ENCODE peak calls at places on chromosomes 13 and 19, in four cellular contexts. O is endothelial cell of umbilical vein, I is uterus, W is cardiac fibroblast. E is an unnamed sample.

GRCh38 chr19:582497-583197 is 7.0 kb upstream of the HCN2 start:
- DNase-seq in O (no peak), I (no peak), W (peak), E (no peak)

GRCh38 chr19:40265055-40265762 is 19.9 kb downstream of the AKT2 start:
- DNase-seq in O (no peak), I (no peak), W (no peak), E (no peak)

GRCh38 chr13:44876782-44877324 is 112.4 kb downstream of the NUFIP1 start:
- DNase-seq in O (no peak), I (no peak), W (peak), E (no peak)

GRCh38 chr13:48979892-48980291 is 4.2 kb downstream of the FNDC3A start:
- DNase-seq in O (no peak), I (no peak), W (no peak), E (no peak)

GRCh38 chr19:54073829-54074228 is 7.3 kb downstream of the TARM1 start:
- DNase-seq in O (no peak), I (no peak), W (no peak), E (no peak)

GRCh38 chr13:37701972-37702371 is 103.4 kb upstream of the POSTN start:
- DNase-seq in O (peak), I (peak), W (peak), E (peak)

GRCh38 chr13:46685006-46685730 is 111.8 kb downstream of the ESD start:
- DNase-seq in O (no peak), I (no peak), W (no peak), E (no peak)

GRCh38 chr19:14091885-14092462 is 1.4 kb upstream of the SAMD1 start:
- DNase-seq in O (no peak), I (no peak), W (no peak), E (no peak)

GRCh38 chr13:61563645-61564044 is 148.0 kb upstream of the PCDH20 start:
- DNase-seq in O (no peak), I (no peak), W (no peak), E (no peak)

GRCh38 chr19:48490980-48491792 is 20.4 kb downstream of the LMTK3 start:
- DNase-seq in O (no peak), I (no peak), W (no peak), E (no peak)

GRCh38 chr19:55255618-55256423 is 3.0 kb downstream of the PPP6R1 start:
- DNase-seq in O (no peak), I (no peak), W (peak), E (no peak)

GRCh38 chr19:35029737-35030256 is 473 bp upstream of the SCN1B start:
- DNase-seq in O (peak), I (no peak), W (no peak), E (no peak)

GRCh38 chr19:35032356-35032865 is 2.1 kb downstream of the SCN1B start:
- DNase-seq in O (no peak), I (no peak), W (no peak), E (no peak)

GRCh38 chr19:35030257-35031071 is at the start of gene SCN1B:
- DNase-seq in O (peak), I (peak), W (peak), E (no peak)

GRCh38 chr19:35033067-35034004 is 3.1 kb downstream of the SCN1B start:
- DNase-seq in O (no peak), I (no peak), W (no peak), E (no peak)

DNA sequence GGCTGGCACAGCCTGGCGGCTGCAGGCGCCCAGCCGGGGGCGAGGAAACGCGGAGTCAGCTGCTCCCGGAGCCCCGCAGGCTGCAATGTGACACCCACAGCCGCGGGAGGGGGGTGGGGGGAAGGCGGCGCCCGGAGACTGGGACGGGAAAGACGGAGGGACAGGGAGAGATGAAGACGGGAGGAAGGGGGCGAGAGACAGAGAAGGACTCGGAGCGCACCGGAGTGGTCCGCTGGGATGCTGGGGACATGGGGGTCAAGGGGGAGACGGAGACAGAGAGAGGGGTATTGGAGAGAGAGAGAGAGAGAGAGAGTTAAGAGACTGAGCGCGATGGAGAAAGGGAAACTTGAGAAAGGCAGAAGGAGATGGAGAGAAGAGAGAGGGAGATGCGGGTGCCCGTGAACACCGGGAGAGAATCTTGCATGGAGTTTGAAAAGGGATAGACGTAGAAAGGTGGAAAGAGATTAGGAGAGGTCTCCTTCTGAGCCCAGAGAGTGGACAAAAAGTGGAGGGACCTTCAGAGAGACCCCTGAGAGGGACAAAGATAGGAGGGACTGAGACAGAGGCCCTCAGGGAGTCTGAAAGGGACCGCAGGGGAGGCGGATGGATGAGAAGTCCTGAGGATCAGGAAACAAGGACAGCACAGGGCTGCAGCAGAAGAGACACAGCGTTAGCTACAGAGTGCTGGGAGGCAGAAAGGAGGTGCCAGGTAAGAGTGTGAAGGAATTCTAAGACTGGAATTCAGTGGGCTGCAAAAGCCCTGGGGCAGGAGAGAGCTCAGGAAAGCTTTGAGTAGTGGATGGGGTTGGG is 1.0 kb downstream of the SCN1B start:
- DNase-seq in O (no peak), I (no peak), W (peak), E (no peak)
- H3K4me3 ChIP-seq in O (peak), I (peak), W (peak), E (peak)

GRCh38 chr19:8611391-8611883 is 922 bp upstream of the ADAMTS10 start:
- DNase-seq in O (no peak), I (peak), W (no peak), E (no peak)
- H3K4me3 ChIP-seq in O (no peak), I (no peak), W (no peak), E (no peak)

GRCh38 chr13:76939215-76939614 is 9.1 kb upstream of the ACOD1 start:
- DNase-seq in O (no peak), I (no peak), W (peak), E (no peak)

GRCh38 chr13:76943646-76944045 is 4.7 kb upstream of the ACOD1 start:
- DNase-seq in O (no peak), I (no peak), W (no peak), E (no peak)

GRCh38 chr13:76942363-76942762 is 5.9 kb upstream of the ACOD1 start:
- DNase-seq in O (no peak), I (no peak), W (no peak), E (no peak)

GRCh38 chr13:76948139-76948538 is at the start of gene ACOD1:
- DNase-seq in O (no peak), I (no peak), W (peak), E (no peak)

DNA sequence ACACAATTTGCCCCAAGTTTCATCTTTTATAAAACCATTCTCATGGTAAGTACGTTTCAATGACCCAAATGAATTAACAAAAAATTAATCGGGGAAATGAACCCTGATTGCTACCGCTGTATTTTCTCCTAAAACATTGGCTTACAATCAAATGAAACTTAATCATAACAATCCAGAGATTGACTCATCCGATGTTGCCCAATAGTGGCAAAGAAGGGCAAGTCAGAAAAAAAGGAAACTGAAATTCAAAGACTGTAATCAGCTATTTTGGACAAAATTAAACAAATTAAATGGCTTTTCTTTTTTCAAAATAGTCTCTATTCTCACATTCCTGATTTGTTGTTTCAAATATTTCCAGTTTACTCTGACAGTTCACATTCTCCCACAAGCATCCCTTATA is 3.9 kb upstream of the ACOD1 start:
- DNase-seq in O (no peak), I (no peak), W (peak), E (peak)
- H3K4me3 ChIP-seq in O (no peak), I (no peak), W (no peak), E (no peak)

DNA sequence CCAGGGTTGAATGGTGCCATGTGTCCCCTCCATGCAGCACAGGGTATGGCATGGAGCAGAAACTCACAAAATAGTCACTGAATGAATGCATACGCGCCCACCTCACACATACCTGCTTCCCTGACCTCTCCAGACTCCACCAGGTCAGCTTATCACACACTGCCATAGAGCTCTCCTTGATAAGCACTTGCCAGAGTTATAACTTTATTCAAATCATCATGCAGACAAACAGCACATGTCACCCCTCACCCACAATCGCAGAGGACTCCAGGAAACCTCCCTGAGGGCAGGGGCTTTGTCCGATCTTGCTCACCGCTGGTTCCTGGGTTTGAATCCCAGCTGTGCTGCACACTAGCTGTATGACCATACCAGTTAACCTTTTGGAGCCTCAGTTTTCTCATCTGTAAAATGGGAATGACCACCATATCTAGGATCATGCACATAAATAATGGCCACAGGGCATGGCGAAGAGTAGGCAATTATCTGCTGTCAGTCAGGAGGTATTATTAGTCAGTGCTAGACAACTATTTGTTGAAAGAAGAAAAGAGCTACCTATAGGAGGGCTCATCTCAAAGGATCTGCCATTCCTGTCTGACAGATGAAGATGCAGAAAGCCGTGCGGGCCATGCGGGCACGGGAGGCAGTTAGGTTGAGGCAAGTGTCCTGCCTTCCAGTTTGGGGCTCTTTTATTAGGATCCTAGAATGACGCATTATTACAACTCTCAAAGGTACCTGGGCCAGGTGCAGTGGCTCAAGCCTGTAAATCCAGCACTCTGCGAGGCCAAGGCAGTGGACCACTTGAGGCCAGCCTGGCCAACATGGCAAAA is 14.0 kb downstream of the XRCC1 start:
- DNase-seq in O (no peak), I (no peak), W (no peak), E (no peak)
- H3K4me3 ChIP-seq in O (no peak), I (no peak), W (no peak), E (no peak)

DNA sequence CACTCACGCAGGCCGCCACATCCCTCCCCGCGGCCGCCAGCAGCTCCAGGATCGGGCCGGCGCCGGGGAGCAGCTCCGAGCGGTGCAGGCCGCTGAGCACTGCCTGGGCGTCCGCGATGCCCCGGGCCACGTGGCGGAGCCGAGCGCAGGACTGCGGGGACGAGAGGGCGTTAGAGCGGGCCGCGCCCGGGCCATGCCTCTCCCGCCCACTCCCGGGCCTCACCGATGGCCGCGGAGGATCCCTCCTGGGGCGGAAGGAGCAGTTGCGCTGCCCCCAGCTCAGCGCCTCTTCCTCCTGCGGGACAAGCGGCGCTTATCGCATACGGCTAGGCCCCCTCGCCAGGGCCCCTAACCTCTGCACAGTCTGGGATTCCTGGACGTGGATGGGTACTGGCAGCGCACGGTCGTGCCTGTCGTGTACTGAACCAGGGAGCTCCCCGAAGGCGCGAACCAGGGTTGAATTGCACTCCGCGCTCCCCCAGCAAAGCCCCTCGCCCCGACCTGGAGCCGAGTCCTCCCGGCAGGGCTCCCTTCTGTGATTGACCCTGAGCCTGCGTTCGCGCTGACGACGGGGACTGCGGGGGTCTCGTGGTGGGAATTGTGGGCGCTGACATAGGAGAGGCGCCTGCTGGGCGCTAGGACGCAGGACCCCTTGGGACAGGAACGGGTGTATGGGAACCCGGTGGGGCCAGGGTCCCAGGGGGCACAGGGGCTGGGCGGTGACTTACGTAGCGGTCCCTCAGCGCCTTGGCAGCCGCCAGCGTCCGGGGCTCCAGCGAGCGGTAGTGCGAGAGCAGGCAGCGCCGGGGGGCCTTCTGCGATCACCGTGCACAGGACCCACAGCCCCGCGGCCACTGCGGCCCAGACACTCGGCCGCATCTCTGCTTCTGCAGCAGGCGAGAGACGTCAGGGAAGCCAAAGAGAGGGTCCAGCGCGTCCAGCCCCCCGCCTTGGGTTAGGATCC is 673 bp downstream of the IFNL4 start:
- DNase-seq in O (no peak), I (no peak), W (no peak), E (no peak)
- H3K4me3 ChIP-seq in O (no peak), I (no peak), W (no peak), E (no peak)

GRCh38 chr13:97367016-97367415 is 67.0 kb upstream of the RAP2A start:
- DNase-seq in O (no peak), I (no peak), W (peak), E (peak)

GRCh38 chr13:97366172-97366688 is 67.7 kb upstream of the RAP2A start:
- DNase-seq in O (peak), I (no peak), W (no peak), E (no peak)

GRCh38 chr13:97364827-97365226 is 69.1 kb upstream of the RAP2A start:
- DNase-seq in O (no peak), I (no peak), W (no peak), E (no peak)

GRCh38 chr13:97369269-97369893 is 64.6 kb upstream of the RAP2A start:
- DNase-seq in O (peak), I (no peak), W (peak), E (no peak)

DNA sequence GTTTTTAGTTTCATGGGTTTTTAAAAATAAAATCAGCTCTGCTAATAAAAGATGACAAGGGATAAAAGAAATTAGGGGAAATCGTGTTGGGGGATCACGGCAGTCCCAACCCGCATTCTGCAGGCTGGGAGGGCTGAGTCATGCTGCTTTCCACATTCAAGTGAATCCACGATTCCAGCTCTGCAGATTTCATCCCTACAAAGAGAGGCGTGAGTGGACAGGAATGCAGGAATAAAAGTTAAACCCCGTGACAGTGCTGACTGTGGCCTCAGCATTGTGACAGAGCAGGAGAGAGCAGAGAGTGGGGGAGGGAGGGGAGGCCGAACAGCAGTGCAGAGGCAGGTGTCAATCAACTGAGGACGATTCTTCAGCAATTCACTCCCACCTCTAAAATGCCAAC is 66.5 kb upstream of the RAP2A start:
- DNase-seq in O (no peak), I (peak), W (peak), E (peak)
- H3K4me3 ChIP-seq in O (no peak), I (no peak), W (no peak), E (no peak)

GRCh38 chr19:2228157-2229030 is 7.7 kb downstream of the PLEKHJ1 start:
- DNase-seq in O (no peak), I (no peak), W (no peak), E (no peak)
- H3K4me3 ChIP-seq in O (no peak), I (no peak), W (no peak), E (no peak)

DNA sequence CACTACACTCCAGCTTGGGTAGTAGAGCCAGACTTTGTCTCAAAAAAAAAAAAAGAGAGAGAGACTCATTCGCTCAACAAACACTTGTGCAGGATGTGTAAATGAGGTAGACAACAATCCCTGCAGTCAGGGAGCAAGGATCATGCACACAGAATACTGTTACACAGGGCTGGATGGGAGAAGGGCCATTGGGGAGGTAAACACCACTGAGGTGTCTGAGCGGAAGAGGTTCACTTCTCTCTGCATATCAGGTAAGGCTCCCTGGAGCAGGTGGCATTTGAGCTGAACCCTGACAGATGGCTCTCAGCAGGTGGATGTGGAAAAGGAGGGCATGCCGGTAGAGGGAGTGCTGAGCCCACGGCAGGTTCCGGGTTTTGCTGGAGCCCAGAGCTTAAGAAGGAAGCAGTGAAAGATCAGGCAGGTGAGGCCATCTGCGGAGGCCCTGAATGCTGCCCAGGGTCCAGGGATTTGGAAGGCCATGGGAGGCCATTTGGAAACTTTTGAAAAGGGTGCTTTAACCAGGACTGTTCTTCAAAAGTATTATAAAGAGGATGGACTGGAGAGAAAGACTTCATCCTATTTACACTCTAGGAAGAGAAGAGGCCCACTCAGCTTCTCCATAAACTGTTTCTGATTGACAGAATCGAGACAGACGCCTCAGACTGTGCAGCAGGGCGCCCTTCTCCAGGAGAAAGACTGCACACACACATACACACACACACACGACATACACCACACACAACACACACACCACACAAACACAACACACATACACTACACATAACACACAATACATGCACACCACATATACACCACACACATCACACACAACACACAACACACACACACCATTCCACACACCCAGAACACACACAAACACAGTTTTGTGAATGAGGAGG is 199.4 kb downstream of the USP12 start:
- DNase-seq in O (no peak), I (no peak), W (peak), E (no peak)
- H3K4me3 ChIP-seq in O (no peak), I (no peak), W (no peak), E (no peak)

DNA sequence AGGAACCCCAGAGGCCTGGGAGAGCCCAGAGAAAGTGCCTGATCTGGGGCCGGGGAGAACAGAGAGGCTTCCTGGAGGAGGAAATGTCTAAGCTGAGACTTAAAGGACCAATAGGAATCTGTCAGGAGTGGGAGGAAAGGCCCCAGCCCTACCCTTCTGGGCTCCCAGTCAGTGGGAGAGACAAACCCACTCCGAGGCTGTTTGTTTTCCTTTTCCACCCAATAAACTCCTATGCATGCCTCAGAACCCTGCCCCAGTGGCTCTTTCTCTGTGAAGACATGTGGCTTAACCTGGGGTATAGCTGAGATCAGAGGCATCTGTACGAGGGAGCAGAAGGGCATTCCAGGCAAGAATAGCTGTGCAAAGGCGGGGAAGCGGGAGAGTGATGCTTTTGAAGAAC is 1.9 kb downstream of the MEGF8 start:
- DNase-seq in O (no peak), I (no peak), W (no peak), E (no peak)
- H3K4me3 ChIP-seq in O (no peak), I (no peak), W (no peak), E (no peak)